ENCODE peak calls at places on chromosomes 11 and 22, in nine cellular contexts. One of them, this sample, is unnamed.

GRCh38 chr22:26316732-26317131 is 112.3 kb upstream of the ASPHD2 start:
- DNase-seq in GM04504: no peak
- DNase-seq in non-pigmented ciliary epithelial cell: no peak
- DNase-seq in AG09319: no peak
- DNase-seq in foreskin keratinocyte: no peak
- DNase-seq in HAP-1: no peak
- DNase-seq in WTC11: no peak
- DNase-seq in NCI-H1092: no peak
- DNase-seq in hepatic stellate cell: no peak
- DNase-seq in this sample: no peak

GRCh38 chr11:74535371-74536118 is 42.0 kb upstream of the LIPT2 start:
- DNase-seq in AG09319: no peak
- DNase-seq in hepatic stellate cell: no peak
- DNase-seq in HAP-1: no peak
- DNase-seq in NCI-H1092: no peak
- DNase-seq in non-pigmented ciliary epithelial cell: no peak
- DNase-seq in foreskin keratinocyte: no peak
- DNase-seq in WTC11: no peak
- DNase-seq in GM04504: no peak
- DNase-seq in this sample: no peak

GRCh38 chr11:111512296-111513239 is at the start of gene BTG4:
- DNase-seq in foreskin keratinocyte: no peak
- DNase-seq in non-pigmented ciliary epithelial cell: no peak
- DNase-seq in hepatic stellate cell: peak
- DNase-seq in GM04504: no peak
- DNase-seq in NCI-H1092: no peak
- DNase-seq in HAP-1: no peak
- DNase-seq in WTC11: peak
- DNase-seq in AG09319: no peak
- DNase-seq in this sample: peak

GRCh38 chr11:98143661-98144060 is 877.1 kb upstream of the CNTN5 start:
- DNase-seq in AG09319: no peak
- DNase-seq in NCI-H1092: no peak
- DNase-seq in GM04504: no peak
- DNase-seq in non-pigmented ciliary epithelial cell: no peak
- DNase-seq in foreskin keratinocyte: no peak
- DNase-seq in WTC11: no peak
- DNase-seq in hepatic stellate cell: no peak
- DNase-seq in HAP-1: no peak
- DNase-seq in this sample: no peak

GRCh38 chr22:37229805-37230672 is 14.0 kb downstream of the RAC2 start:
- DNase-seq in AG09319: no peak
- DNase-seq in non-pigmented ciliary epithelial cell: no peak
- DNase-seq in WTC11: no peak
- DNase-seq in HAP-1: no peak
- DNase-seq in NCI-H1092: no peak
- DNase-seq in hepatic stellate cell: peak
- DNase-seq in GM04504: peak
- DNase-seq in foreskin keratinocyte: peak
- DNase-seq in this sample: peak

GRCh38 chr11:117671370-117671769 is 125.6 kb downstream of the DSCAML1 start:
- DNase-seq in hepatic stellate cell: no peak
- DNase-seq in non-pigmented ciliary epithelial cell: no peak
- DNase-seq in NCI-H1092: no peak
- DNase-seq in AG09319: no peak
- DNase-seq in HAP-1: no peak
- DNase-seq in foreskin keratinocyte: no peak
- DNase-seq in GM04504: no peak
- DNase-seq in WTC11: no peak
- DNase-seq in this sample: no peak

GRCh38 chr11:128684582-128685382 is 9.1 kb upstream of the FLI1 start:
- DNase-seq in NCI-H1092: no peak
- DNase-seq in GM04504: no peak
- DNase-seq in non-pigmented ciliary epithelial cell: no peak
- DNase-seq in hepatic stellate cell: no peak
- DNase-seq in AG09319: no peak
- DNase-seq in HAP-1: no peak
- DNase-seq in WTC11: peak
- DNase-seq in foreskin keratinocyte: no peak
- DNase-seq in this sample: no peak

GRCh38 chr11:2767071-2767470 is 67.3 kb upstream of the KCNQ1OT1 start:
- DNase-seq in HAP-1: no peak
- DNase-seq in foreskin keratinocyte: no peak
- DNase-seq in WTC11: no peak
- DNase-seq in NCI-H1092: no peak
- DNase-seq in non-pigmented ciliary epithelial cell: no peak
- DNase-seq in GM04504: no peak
- DNase-seq in hepatic stellate cell: no peak
- DNase-seq in AG09319: no peak
- DNase-seq in this sample: no peak

GRCh38 chr11:116703421-116703820 is 69.4 kb downstream of the BUD13 start:
- DNase-seq in foreskin keratinocyte: no peak
- DNase-seq in WTC11: peak
- DNase-seq in hepatic stellate cell: no peak
- DNase-seq in NCI-H1092: peak
- DNase-seq in non-pigmented ciliary epithelial cell: no peak
- DNase-seq in AG09319: no peak
- DNase-seq in HAP-1: peak
- DNase-seq in GM04504: no peak
- DNase-seq in this sample: no peak